ENCODE peak calls at places on chromosomes 3 and 15, in nine cellular contexts. One of them, this sample, is unnamed.

GRCh38 chr15:99436472-99437314 is 129.1 kb upstream of the MEF2A start:
- DNase-seq in neural progenitor cell: no peak
- DNase-seq in mucosa of descending colon: no peak
- DNase-seq in heart right ventricle: no peak
- DNase-seq in coronary artery: peak; percentile 72
- DNase-seq in adrenal gland: peak; percentile 8
- DNase-seq in lower lobe of right lung: no peak
- DNase-seq in testis: peak; percentile 4
- DNase-seq in HCT116: no peak
- DNase-seq in this sample: no peak

GRCh38 chr15:73800662-73801345 is 47.7 kb upstream of the INSYN1 start:
- DNase-seq in coronary artery: peak; percentile 81
- DNase-seq in HCT116: no peak
- DNase-seq in lower lobe of right lung: no peak
- DNase-seq in heart right ventricle: peak; percentile 79
- DNase-seq in testis: no peak
- DNase-seq in neural progenitor cell: no peak
- DNase-seq in mucosa of descending colon: no peak
- DNase-seq in adrenal gland: peak; percentile 26
- DNase-seq in this sample: no peak

GRCh38 chr3:4644954-4645353 is 151.8 kb downstream of the ITPR1 start:
- DNase-seq in lower lobe of right lung: no peak
- DNase-seq in adrenal gland: no peak
- DNase-seq in mucosa of descending colon: no peak
- DNase-seq in coronary artery: no peak
- DNase-seq in heart right ventricle: no peak
- DNase-seq in neural progenitor cell: no peak
- DNase-seq in HCT116: no peak
- DNase-seq in testis: no peak
- DNase-seq in this sample: no peak

GRCh38 chr3:64291956-64292355 is 66.7 kb upstream of the PRICKLE2 start:
- DNase-seq in mucosa of descending colon: no peak
- DNase-seq in testis: no peak
- DNase-seq in adrenal gland: no peak
- DNase-seq in neural progenitor cell: no peak
- DNase-seq in coronary artery: no peak
- DNase-seq in heart right ventricle: no peak
- DNase-seq in HCT116: no peak
- DNase-seq in lower lobe of right lung: no peak
- DNase-seq in this sample: no peak

GRCh38 chr3:163671201-163671600 is 1407.1 kb downstream of the SI start:
- DNase-seq in lower lobe of right lung: no peak
- DNase-seq in coronary artery: no peak
- DNase-seq in HCT116: no peak
- DNase-seq in testis: no peak
- DNase-seq in mucosa of descending colon: no peak
- DNase-seq in adrenal gland: no peak
- DNase-seq in heart right ventricle: no peak
- DNase-seq in neural progenitor cell: no peak
- DNase-seq in this sample: no peak

GRCh38 chr15:51092480-51092879 is 2.2 kb downstream of the TNFAIP8L3 start:
- DNase-seq in neural progenitor cell: no peak
- DNase-seq in adrenal gland: no peak
- DNase-seq in heart right ventricle: no peak
- DNase-seq in testis: no peak
- DNase-seq in HCT116: no peak
- DNase-seq in mucosa of descending colon: no peak
- DNase-seq in coronary artery: no peak
- DNase-seq in lower lobe of right lung: no peak
- DNase-seq in this sample: no peak

GRCh38 chr3:128908951-128909350 is 29.5 kb downstream of the ACAD9 start:
- DNase-seq in heart right ventricle: no peak
- DNase-seq in HCT116: no peak
- DNase-seq in neural progenitor cell: no peak
- DNase-seq in mucosa of descending colon: no peak
- DNase-seq in lower lobe of right lung: no peak
- DNase-seq in coronary artery: peak; percentile 40
- DNase-seq in testis: no peak
- DNase-seq in adrenal gland: no peak
- DNase-seq in this sample: no peak

GRCh38 chr3:8996681-8997121 is 33.4 kb upstream of the RAD18 start:
- DNase-seq in neural progenitor cell: peak; percentile 66
- DNase-seq in mucosa of descending colon: no peak
- DNase-seq in coronary artery: peak; percentile 67
- DNase-seq in heart right ventricle: peak; percentile 42
- DNase-seq in HCT116: no peak
- DNase-seq in adrenal gland: peak; percentile 31
- DNase-seq in testis: peak; percentile 85
- DNase-seq in lower lobe of right lung: no peak
- DNase-seq in this sample: peak; percentile 34

GRCh38 chr15:99998661-99999101 is 265.4 kb upstream of the LYSMD4 start:
- DNase-seq in lower lobe of right lung: no peak
- DNase-seq in HCT116: no peak
- DNase-seq in coronary artery: no peak
- DNase-seq in testis: no peak
- DNase-seq in heart right ventricle: no peak
- DNase-seq in mucosa of descending colon: no peak
- DNase-seq in neural progenitor cell: no peak
- DNase-seq in adrenal gland: no peak
- DNase-seq in this sample: no peak

GRCh38 chr15:65869127-65869953 is at the start of gene RAB11A:
- DNase-seq in coronary artery: peak; percentile 97
- DNase-seq in mucosa of descending colon: peak; percentile 95
- DNase-seq in HCT116: peak; percentile 94
- DNase-seq in testis: peak; percentile 98
- DNase-seq in neural progenitor cell: peak; percentile 98
- DNase-seq in heart right ventricle: peak; percentile 96
- DNase-seq in lower lobe of right lung: peak; percentile 97
- DNase-seq in adrenal gland: peak; percentile 96
- DNase-seq in this sample: peak; percentile 94

GRCh38 chr15:61794276-61794675 is 266.0 kb downstream of the VPS13C start:
- DNase-seq in lower lobe of right lung: no peak
- DNase-seq in HCT116: no peak
- DNase-seq in coronary artery: no peak
- DNase-seq in neural progenitor cell: no peak
- DNase-seq in adrenal gland: no peak
- DNase-seq in heart right ventricle: no peak
- DNase-seq in mucosa of descending colon: no peak
- DNase-seq in testis: no peak
- DNase-seq in this sample: no peak

GRCh38 chr15:43510230-43511011 is 7.0 kb upstream of the MAP1A start:
- DNase-seq in mucosa of descending colon: peak; percentile 97
- DNase-seq in HCT116: peak; percentile 93
- DNase-seq in testis: peak; percentile 99
- DNase-seq in heart right ventricle: peak; percentile 98
- DNase-seq in adrenal gland: peak; percentile 99
- DNase-seq in coronary artery: peak; percentile 99
- DNase-seq in lower lobe of right lung: peak; percentile 99
- DNase-seq in neural progenitor cell: peak; percentile 100
- DNase-seq in this sample: peak; percentile 98

GRCh38 chr3:35965908-35966307 is 326.6 kb downstream of the ARPP21 start:
- DNase-seq in adrenal gland: no peak
- DNase-seq in lower lobe of right lung: no peak
- DNase-seq in heart right ventricle: no peak
- DNase-seq in coronary artery: no peak
- DNase-seq in mucosa of descending colon: no peak
- DNase-seq in testis: no peak
- DNase-seq in HCT116: no peak
- DNase-seq in neural progenitor cell: peak; percentile 47
- DNase-seq in this sample: no peak

GRCh38 chr3:13241621-13242363 is 168.6 kb upstream of the IQSEC1 start:
- DNase-seq in coronary artery: no peak
- DNase-seq in lower lobe of right lung: no peak
- DNase-seq in neural progenitor cell: no peak
- DNase-seq in testis: no peak
- DNase-seq in heart right ventricle: no peak
- DNase-seq in adrenal gland: no peak
- DNase-seq in mucosa of descending colon: no peak
- DNase-seq in HCT116: no peak
- DNase-seq in this sample: no peak

GRCh38 chr15:85592148-85592547 is 202.6 kb downstream of the KLHL25 start:
- DNase-seq in testis: no peak
- DNase-seq in heart right ventricle: no peak
- DNase-seq in adrenal gland: no peak
- DNase-seq in HCT116: no peak
- DNase-seq in coronary artery: no peak
- DNase-seq in lower lobe of right lung: no peak
- DNase-seq in neural progenitor cell: no peak
- DNase-seq in mucosa of descending colon: no peak
- DNase-seq in this sample: no peak
- TF ChIP-seq CTCF in testis: no peak
- TF ChIP-seq CTCF in heart right ventricle: peak; percentile 36
- TF ChIP-seq CTCF in adrenal gland: no peak
- TF ChIP-seq CTCF in HCT116: peak; percentile 20
- TF ChIP-seq CTCF in coronary artery: no peak
- TF ChIP-seq CTCF in lower lobe of right lung: no peak
- TF ChIP-seq CTCF in neural progenitor cell: no peak
- TF ChIP-seq CTCF in mucosa of descending colon: no peak
- TF ChIP-seq CTCF in this sample: no peak

DNA sequence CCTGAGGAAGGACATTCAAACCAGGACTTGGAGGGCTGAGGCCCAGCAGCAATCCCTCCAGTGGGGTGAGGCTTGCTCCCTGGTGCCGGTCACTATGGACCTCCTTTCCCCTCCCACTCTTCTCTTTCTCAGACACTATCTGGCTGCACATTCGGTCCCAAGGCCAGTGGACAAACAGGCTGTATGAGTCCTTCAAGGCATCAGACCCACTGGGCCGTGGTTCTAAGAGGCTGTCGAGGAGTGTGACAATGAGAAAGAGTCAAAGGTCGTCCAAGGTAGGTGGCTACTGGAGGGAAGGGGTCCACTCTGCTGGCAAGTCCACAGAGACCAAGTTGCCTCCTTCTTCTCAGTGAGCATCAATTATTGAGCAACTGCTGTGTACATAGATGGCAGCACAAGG is 28.0 kb downstream of the NOX5 start:
- DNase-seq in testis: no peak
- DNase-seq in mucosa of descending colon: no peak
- DNase-seq in heart right ventricle: no peak
- DNase-seq in coronary artery: no peak
- DNase-seq in lower lobe of right lung: no peak
- DNase-seq in HCT116: no peak
- DNase-seq in neural progenitor cell: no peak
- DNase-seq in adrenal gland: peak; percentile 1
- DNase-seq in this sample: no peak
- TF ChIP-seq CTCF in testis: no peak
- TF ChIP-seq CTCF in mucosa of descending colon: no peak
- TF ChIP-seq CTCF in heart right ventricle: no peak
- TF ChIP-seq CTCF in coronary artery: no peak
- TF ChIP-seq CTCF in lower lobe of right lung: no peak
- TF ChIP-seq CTCF in HCT116: no peak
- TF ChIP-seq CTCF in neural progenitor cell: no peak
- TF ChIP-seq CTCF in adrenal gland: no peak
- TF ChIP-seq CTCF in this sample: no peak

DNA sequence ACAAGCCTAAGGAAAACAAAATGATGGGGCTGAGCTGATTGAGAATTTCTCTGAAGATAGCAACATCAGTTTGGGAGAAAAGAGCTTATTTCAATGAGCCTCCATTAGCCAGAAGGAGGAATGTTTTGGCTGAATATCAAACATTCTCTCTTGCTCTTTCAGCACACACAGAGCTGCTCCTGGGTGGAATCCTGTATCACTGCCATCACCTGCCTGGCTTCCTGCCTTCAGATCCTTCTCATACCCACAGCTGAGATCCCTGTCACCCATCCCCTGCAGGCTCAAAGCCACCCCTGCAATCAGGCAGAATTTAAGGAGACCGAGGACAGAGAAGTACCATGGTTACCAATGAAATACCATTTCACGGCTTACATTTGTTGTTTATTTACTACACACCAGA is 27.2 kb upstream of the SYN2 start:
- DNase-seq in neural progenitor cell: no peak
- DNase-seq in adrenal gland: no peak
- DNase-seq in lower lobe of right lung: no peak
- DNase-seq in coronary artery: no peak
- DNase-seq in testis: no peak
- DNase-seq in HCT116: no peak
- DNase-seq in heart right ventricle: no peak
- DNase-seq in mucosa of descending colon: no peak
- DNase-seq in this sample: no peak
- TF ChIP-seq CTCF in neural progenitor cell: no peak
- TF ChIP-seq CTCF in adrenal gland: no peak
- TF ChIP-seq CTCF in lower lobe of right lung: no peak
- TF ChIP-seq CTCF in coronary artery: no peak
- TF ChIP-seq CTCF in testis: no peak
- TF ChIP-seq CTCF in HCT116: no peak
- TF ChIP-seq CTCF in heart right ventricle: no peak
- TF ChIP-seq CTCF in mucosa of descending colon: no peak
- TF ChIP-seq CTCF in this sample: no peak

GRCh38 chr3:14793126-14793857 is 25.5 kb upstream of the FGD5 start:
- DNase-seq in mucosa of descending colon: peak; percentile 14
- DNase-seq in neural progenitor cell: no peak
- DNase-seq in coronary artery: peak; percentile 74
- DNase-seq in heart right ventricle: peak; percentile 51
- DNase-seq in HCT116: no peak
- DNase-seq in lower lobe of right lung: no peak
- DNase-seq in adrenal gland: no peak
- DNase-seq in testis: peak; percentile 50
- DNase-seq in this sample: no peak

GRCh38 chr3:14792691-14793121 is 26.1 kb upstream of the FGD5 start:
- DNase-seq in adrenal gland: no peak
- DNase-seq in coronary artery: no peak
- DNase-seq in testis: no peak
- DNase-seq in lower lobe of right lung: no peak
- DNase-seq in mucosa of descending colon: peak; percentile 5
- DNase-seq in HCT116: no peak
- DNase-seq in heart right ventricle: no peak
- DNase-seq in neural progenitor cell: no peak
- DNase-seq in this sample: no peak

GRCh38 chr3:14789221-14789620 is 29.5 kb upstream of the FGD5 start:
- DNase-seq in testis: no peak
- DNase-seq in coronary artery: peak; percentile 11
- DNase-seq in neural progenitor cell: no peak
- DNase-seq in adrenal gland: no peak
- DNase-seq in lower lobe of right lung: no peak
- DNase-seq in mucosa of descending colon: no peak
- DNase-seq in HCT116: no peak
- DNase-seq in heart right ventricle: no peak
- DNase-seq in this sample: no peak

GRCh38 chr3:14789640-14790285 is 29.0 kb upstream of the FGD5 start:
- DNase-seq in mucosa of descending colon: no peak
- DNase-seq in testis: no peak
- DNase-seq in neural progenitor cell: no peak
- DNase-seq in coronary artery: no peak
- DNase-seq in HCT116: no peak
- DNase-seq in lower lobe of right lung: no peak
- DNase-seq in heart right ventricle: no peak
- DNase-seq in adrenal gland: no peak
- DNase-seq in this sample: no peak

DNA sequence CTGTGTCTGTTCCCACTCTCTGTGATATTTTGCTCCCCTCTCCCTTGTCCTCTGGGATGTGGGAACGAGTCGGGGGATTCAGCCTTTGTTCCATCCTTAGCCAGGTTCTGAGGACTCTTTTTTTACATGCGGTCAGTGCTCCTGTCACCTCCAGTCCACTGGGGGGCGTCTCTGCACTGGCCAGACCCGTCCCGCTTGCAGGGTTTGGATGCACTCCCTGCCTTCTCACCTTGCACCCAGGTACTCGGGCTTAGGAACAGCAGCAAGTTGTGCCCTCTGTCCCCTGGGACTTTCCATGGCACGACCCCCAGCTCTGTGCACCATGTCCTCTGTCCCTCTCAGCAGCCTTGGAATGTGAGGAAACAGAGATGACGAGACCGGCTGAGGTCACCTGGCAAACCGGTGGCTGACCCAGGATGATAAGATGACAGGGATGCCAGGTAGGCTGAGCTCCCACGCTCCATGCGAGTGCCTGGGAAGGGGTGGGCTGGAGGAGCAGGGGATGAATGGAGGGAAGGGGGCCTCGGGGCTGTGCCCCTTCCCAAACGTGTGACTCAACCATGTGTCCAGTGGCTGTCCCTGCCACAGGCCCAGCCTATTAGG is 27.3 kb upstream of the FGD5 start:
- DNase-seq in testis: peak; percentile 82
- DNase-seq in mucosa of descending colon: peak; percentile 72
- DNase-seq in HCT116: peak; percentile 37
- DNase-seq in heart right ventricle: peak; percentile 66
- DNase-seq in adrenal gland: peak; percentile 30
- DNase-seq in neural progenitor cell: peak; percentile 86
- DNase-seq in lower lobe of right lung: peak; percentile 66
- DNase-seq in coronary artery: peak; percentile 75
- DNase-seq in this sample: peak; percentile 79
- TF ChIP-seq CTCF in testis: peak; percentile 37
- TF ChIP-seq CTCF in mucosa of descending colon: peak; percentile 54
- TF ChIP-seq CTCF in HCT116: peak; percentile 93
- TF ChIP-seq CTCF in heart right ventricle: peak; percentile 69
- TF ChIP-seq CTCF in adrenal gland: peak; percentile 33
- TF ChIP-seq CTCF in neural progenitor cell: peak; percentile 90
- TF ChIP-seq CTCF in lower lobe of right lung: peak; percentile 73
- TF ChIP-seq CTCF in coronary artery: peak; percentile 48
- TF ChIP-seq CTCF in this sample: peak; percentile 64

This sample was measured in nephron progenitor cell.